ENCODE peak calls at places on chromosomes 12 and 14, in five cellular contexts. One of them, this sample, is unnamed.

GRCh38 chr12:132583736-132584135 is 26.6 kb downstream of the LRCOL1 start:
- DNase-seq in AG10803: no peak
- DNase-seq in dermis microvascular lymphatic vessel endothelial cell: no peak
- DNase-seq in cardiac fibroblast: no peak
- DNase-seq in left ventricle myocardium superior: no peak
- DNase-seq in this sample: no peak

GRCh38 chr12:10719482-10719881 is 3.6 kb downstream of the YBX3 start:
- DNase-seq in cardiac fibroblast: peak
- DNase-seq in left ventricle myocardium superior: no peak
- DNase-seq in AG10803: no peak
- DNase-seq in dermis microvascular lymphatic vessel endothelial cell: no peak
- DNase-seq in this sample: no peak

GRCh38 chr12:68612245-68612644 is 1.5 kb downstream of the RAP1B start:
- DNase-seq in AG10803: peak
- DNase-seq in cardiac fibroblast: peak
- DNase-seq in left ventricle myocardium superior: no peak
- DNase-seq in dermis microvascular lymphatic vessel endothelial cell: peak
- DNase-seq in this sample: no peak

GRCh38 chr12:131194166-131194565 is 240.5 kb downstream of the ADGRD1 start:
- DNase-seq in AG10803: no peak
- DNase-seq in dermis microvascular lymphatic vessel endothelial cell: no peak
- DNase-seq in left ventricle myocardium superior: no peak
- DNase-seq in cardiac fibroblast: no peak
- DNase-seq in this sample: no peak

GRCh38 chr12:98698603-98699463 is 53.7 kb downstream of the APAF1 start:
- DNase-seq in dermis microvascular lymphatic vessel endothelial cell: peak
- DNase-seq in AG10803: peak
- DNase-seq in cardiac fibroblast: peak
- DNase-seq in left ventricle myocardium superior: peak
- DNase-seq in this sample: no peak

GRCh38 chr12:52876371-52876770 is 27.6 kb upstream of the KRT78 start:
- DNase-seq in cardiac fibroblast: no peak
- DNase-seq in left ventricle myocardium superior: peak
- DNase-seq in AG10803: no peak
- DNase-seq in dermis microvascular lymphatic vessel endothelial cell: no peak
- DNase-seq in this sample: no peak

GRCh38 chr14:64232095-64232830 is 61.9 kb downstream of the ESR2 start:
- DNase-seq in dermis microvascular lymphatic vessel endothelial cell: peak
- DNase-seq in cardiac fibroblast: peak
- DNase-seq in AG10803: peak
- DNase-seq in left ventricle myocardium superior: no peak
- DNase-seq in this sample: peak

GRCh38 chr14:32190713-32191112 is 11.1 kb upstream of the RNU6-7 start:
- DNase-seq in AG10803: peak
- DNase-seq in cardiac fibroblast: peak
- DNase-seq in left ventricle myocardium superior: no peak
- DNase-seq in dermis microvascular lymphatic vessel endothelial cell: no peak
- DNase-seq in this sample: no peak

GRCh38 chr12:20438307-20438779 is 70.0 kb downstream of the PDE3A start:
- DNase-seq in left ventricle myocardium superior: no peak
- DNase-seq in dermis microvascular lymphatic vessel endothelial cell: peak
- DNase-seq in cardiac fibroblast: peak
- DNase-seq in AG10803: peak
- DNase-seq in this sample: peak

GRCh38 chr12:108629824-108630476 is 3.7 kb downstream of the SELPLG start:
- DNase-seq in dermis microvascular lymphatic vessel endothelial cell: peak
- DNase-seq in cardiac fibroblast: peak
- DNase-seq in left ventricle myocardium superior: no peak
- DNase-seq in AG10803: peak
- DNase-seq in this sample: no peak

GRCh38 chr14:23538049-23538718 is 13.4 kb downstream of the ZFHX2 start:
- DNase-seq in left ventricle myocardium superior: no peak
- DNase-seq in dermis microvascular lymphatic vessel endothelial cell: no peak
- DNase-seq in cardiac fibroblast: no peak
- DNase-seq in AG10803: no peak
- DNase-seq in this sample: no peak

GRCh38 chr14:51228890-51229289 is 11.2 kb upstream of the TMX1 start:
- DNase-seq in dermis microvascular lymphatic vessel endothelial cell: no peak
- DNase-seq in cardiac fibroblast: no peak
- DNase-seq in left ventricle myocardium superior: no peak
- DNase-seq in AG10803: peak
- DNase-seq in this sample: no peak

GRCh38 chr12:48197549-48197966 is 5.5 kb downstream of the OR10AD1 start:
- DNase-seq in left ventricle myocardium superior: no peak
- DNase-seq in dermis microvascular lymphatic vessel endothelial cell: peak
- DNase-seq in cardiac fibroblast: peak
- DNase-seq in AG10803: no peak
- DNase-seq in this sample: no peak

GRCh38 chr14:70004791-70005190 is 125.6 kb downstream of the SMOC1 start:
- DNase-seq in cardiac fibroblast: no peak
- DNase-seq in dermis microvascular lymphatic vessel endothelial cell: no peak
- DNase-seq in AG10803: no peak
- DNase-seq in left ventricle myocardium superior: no peak
- DNase-seq in this sample: no peak

GRCh38 chr12:47737936-47738335 is 12.6 kb upstream of the ENDOU start:
- DNase-seq in dermis microvascular lymphatic vessel endothelial cell: no peak
- DNase-seq in left ventricle myocardium superior: peak
- DNase-seq in cardiac fibroblast: no peak
- DNase-seq in AG10803: no peak
- DNase-seq in this sample: no peak

GRCh38 chr12:638948-639557 is 24.2 kb downstream of the NINJ2 start:
- DNase-seq in dermis microvascular lymphatic vessel endothelial cell: peak
- DNase-seq in cardiac fibroblast: no peak
- DNase-seq in left ventricle myocardium superior: no peak
- DNase-seq in AG10803: no peak
- DNase-seq in this sample: no peak

GRCh38 chr14:46405095-46405494 is 246.5 kb downstream of the RPL10L start:
- DNase-seq in left ventricle myocardium superior: no peak
- DNase-seq in cardiac fibroblast: no peak
- DNase-seq in dermis microvascular lymphatic vessel endothelial cell: no peak
- DNase-seq in AG10803: no peak
- DNase-seq in this sample: no peak

GRCh38 chr14:92922883-92923743 is at the start of gene CHGA:
- DNase-seq in left ventricle myocardium superior: peak
- DNase-seq in cardiac fibroblast: peak
- DNase-seq in AG10803: peak
- DNase-seq in dermis microvascular lymphatic vessel endothelial cell: peak
- DNase-seq in this sample: no peak

GRCh38 chr14:77157716-77158115 is 16.1 kb upstream of the ZDHHC22 start:
- DNase-seq in cardiac fibroblast: no peak
- DNase-seq in AG10803: no peak
- DNase-seq in dermis microvascular lymphatic vessel endothelial cell: no peak
- DNase-seq in left ventricle myocardium superior: no peak
- DNase-seq in this sample: no peak

GRCh38 chr12:113289361-113289760 is 45.5 kb downstream of the SLC8B1 start:
- DNase-seq in cardiac fibroblast: no peak
- DNase-seq in left ventricle myocardium superior: no peak
- DNase-seq in dermis microvascular lymphatic vessel endothelial cell: no peak
- DNase-seq in AG10803: no peak
- DNase-seq in this sample: no peak

GRCh38 chr12:117552971-117553370 is 191.5 kb upstream of the NOS1 start:
- DNase-seq in left ventricle myocardium superior: peak
- DNase-seq in dermis microvascular lymphatic vessel endothelial cell: peak
- DNase-seq in AG10803: no peak
- DNase-seq in cardiac fibroblast: no peak
- DNase-seq in this sample: no peak

GRCh38 chr12:106522708-106523107 is 60.1 kb upstream of the RFX4 start:
- DNase-seq in cardiac fibroblast: no peak
- DNase-seq in dermis microvascular lymphatic vessel endothelial cell: no peak
- DNase-seq in AG10803: no peak
- DNase-seq in left ventricle myocardium superior: no peak
- DNase-seq in this sample: no peak

GRCh38 chr12:108733132-108733531 is 1.8 kb upstream of the CORO1C start:
- DNase-seq in dermis microvascular lymphatic vessel endothelial cell: no peak
- DNase-seq in left ventricle myocardium superior: no peak
- DNase-seq in AG10803: no peak
- DNase-seq in cardiac fibroblast: no peak
- DNase-seq in this sample: no peak

GRCh38 chr12:116454950-116455447 is 104.2 kb upstream of the MAP1LC3B2 start:
- DNase-seq in AG10803: peak
- DNase-seq in left ventricle myocardium superior: no peak
- DNase-seq in dermis microvascular lymphatic vessel endothelial cell: peak
- DNase-seq in cardiac fibroblast: peak
- DNase-seq in this sample: peak

GRCh38 chr12:28331130-28331529 is 140.9 kb downstream of the CCDC91 start:
- DNase-seq in AG10803: no peak
- DNase-seq in cardiac fibroblast: peak
- DNase-seq in left ventricle myocardium superior: no peak
- DNase-seq in dermis microvascular lymphatic vessel endothelial cell: no peak
- DNase-seq in this sample: no peak

GRCh38 chr14:21999400-21999799 is 325.8 kb upstream of the OR4E1 start:
- DNase-seq in left ventricle myocardium superior: no peak
- DNase-seq in dermis microvascular lymphatic vessel endothelial cell: no peak
- DNase-seq in cardiac fibroblast: no peak
- DNase-seq in AG10803: no peak
- DNase-seq in this sample: no peak

GRCh38 chr12:93979189-93979588 is 169.2 kb upstream of the PLXNC1 start:
- DNase-seq in left ventricle myocardium superior: no peak
- DNase-seq in cardiac fibroblast: peak
- DNase-seq in AG10803: no peak
- DNase-seq in dermis microvascular lymphatic vessel endothelial cell: peak
- DNase-seq in this sample: peak

GRCh38 chr12:80936353-80936641 is 1.4 kb downstream of the LIN7A start:
- DNase-seq in cardiac fibroblast: no peak
- DNase-seq in dermis microvascular lymphatic vessel endothelial cell: no peak
- DNase-seq in left ventricle myocardium superior: no peak
- DNase-seq in AG10803: no peak
- DNase-seq in this sample: no peak

GRCh38 chr12:48165089-48166031 is 8.0 kb upstream of the ASB8 start:
- DNase-seq in AG10803: peak
- DNase-seq in left ventricle myocardium superior: no peak
- DNase-seq in cardiac fibroblast: peak
- DNase-seq in dermis microvascular lymphatic vessel endothelial cell: peak
- DNase-seq in this sample: no peak

GRCh38 chr14:86935241-86935640 is 1057.7 kb downstream of the GALC start:
- DNase-seq in AG10803: peak
- DNase-seq in cardiac fibroblast: no peak
- DNase-seq in left ventricle myocardium superior: no peak
- DNase-seq in dermis microvascular lymphatic vessel endothelial cell: no peak
- DNase-seq in this sample: no peak

GRCh38 chr12:56716458-56716857 is 8.6 kb downstream of the NACA start:
- DNase-seq in AG10803: no peak
- DNase-seq in dermis microvascular lymphatic vessel endothelial cell: no peak
- DNase-seq in cardiac fibroblast: no peak
- DNase-seq in left ventricle myocardium superior: no peak
- DNase-seq in this sample: no peak

GRCh38 chr12:40055227-40055579 is 50.7 kb downstream of the SLC2A13 start:
- DNase-seq in cardiac fibroblast: no peak
- DNase-seq in dermis microvascular lymphatic vessel endothelial cell: no peak
- DNase-seq in left ventricle myocardium superior: no peak
- DNase-seq in AG10803: no peak
- DNase-seq in this sample: no peak

GRCh38 chr12:779745-780734 is 27.7 kb downstream of the WNK1 start:
- DNase-seq in cardiac fibroblast: peak
- DNase-seq in AG10803: peak
- DNase-seq in left ventricle myocardium superior: no peak
- DNase-seq in dermis microvascular lymphatic vessel endothelial cell: peak
- DNase-seq in this sample: peak

GRCh38 chr12:78385541-78385940 is 479.0 kb upstream of the SYT1 start:
- DNase-seq in left ventricle myocardium superior: no peak
- DNase-seq in cardiac fibroblast: no peak
- DNase-seq in AG10803: peak
- DNase-seq in dermis microvascular lymphatic vessel endothelial cell: no peak
- DNase-seq in this sample: no peak

GRCh38 chr12:31368666-31369361 is 42.9 kb upstream of the SINHCAF start:
- DNase-seq in cardiac fibroblast: no peak
- DNase-seq in left ventricle myocardium superior: no peak
- DNase-seq in AG10803: no peak
- DNase-seq in dermis microvascular lymphatic vessel endothelial cell: no peak
- DNase-seq in this sample: no peak

GRCh38 chr12:131128556-131128955 is 174.8 kb downstream of the ADGRD1 start:
- DNase-seq in left ventricle myocardium superior: no peak
- DNase-seq in cardiac fibroblast: no peak
- DNase-seq in AG10803: no peak
- DNase-seq in dermis microvascular lymphatic vessel endothelial cell: no peak
- DNase-seq in this sample: no peak

GRCh38 chr14:61101803-61102548 is 120.9 kb downstream of the SLC38A6 start:
- DNase-seq in AG10803: peak
- DNase-seq in left ventricle myocardium superior: no peak
- DNase-seq in cardiac fibroblast: peak
- DNase-seq in dermis microvascular lymphatic vessel endothelial cell: peak
- DNase-seq in this sample: peak

GRCh38 chr12:25315388-25315787 is 64.7 kb upstream of the KRAS start:
- DNase-seq in AG10803: no peak
- DNase-seq in cardiac fibroblast: no peak
- DNase-seq in left ventricle myocardium superior: no peak
- DNase-seq in dermis microvascular lymphatic vessel endothelial cell: no peak
- DNase-seq in this sample: no peak